ENCODE peak calls at places on chromosome X, in four cellular contexts. M is HT-29, Z is Calu3, O is nephron progenitor cell. T is an unnamed sample.

GRCh38 chrX:18549643-18550042 is 122.3 kb downstream of the RS1 start:
- DNase-seq in O (no peak), M (no peak), Z (no peak), T (no peak)

GRCh38 chrX:17967888-17968287 is 106.8 kb upstream of the RAI2 start:
- DNase-seq in Z (no peak), O (no peak), M (no peak), T (no peak)

GRCh38 chrX:16023790-16024734 is 99.3 kb upstream of the GRPR start:
- DNase-seq in M (peak), O (no peak), Z (peak), T (no peak)

GRCh38 chrX:25072247-25072646 is 56.5 kb upstream of the ARX start:
- DNase-seq in M (no peak), Z (no peak), O (no peak), T (no peak)

GRCh38 chrX:154368630-154369452 is 5.6 kb downstream of the FLNA start:
- DNase-seq in M (peak), Z (peak), O (no peak), T (no peak)

GRCh38 chrX:19373034-19373891 is 29.5 kb downstream of the PDHA1 start:
- DNase-seq in O (peak), Z (no peak), M (no peak), T (peak)

GRCh38 chrX:1011632-1012283 is 200.7 kb downstream of the CRLF2 start:
- DNase-seq in O (no peak), M (no peak), Z (no peak), T (no peak)

GRCh38 chrX:113510586-113510985 is 670.0 kb upstream of the AMOT start:
- DNase-seq in O (no peak), Z (no peak), M (no peak), T (no peak)

GRCh38 chrX:139081965-139082364 is 370.4 kb upstream of the FGF13 start:
- DNase-seq in Z (no peak), M (no peak), O (no peak), T (no peak)

GRCh38 chrX:69179380-69179911 is 14.2 kb upstream of the PJA1 start:
- DNase-seq in M (no peak), Z (no peak), O (peak), T (no peak)

GRCh38 chrX:101388604-101389003 is 2.2 kb upstream of the RPL36A start:
- DNase-seq in Z (no peak), M (no peak), O (no peak), T (no peak)

GRCh38 chrX:118355225-118355920 is 9.5 kb downstream of the WDR44 start:
- DNase-seq in Z (peak), M (peak), O (no peak), T (no peak)

GRCh38 chrX:65706041-65706828 is 38.8 kb downstream of the MSN start:
- DNase-seq in Z (peak), M (peak), O (no peak), T (no peak)

GRCh38 chrX:134236690-134237362 is at the start of gene CCDC160:
- DNase-seq in O (peak), Z (peak), M (no peak), T (peak)

GRCh38 chrX:1507511-1508463 is 29.2 kb downstream of the P2RY8 start:
- DNase-seq in Z (no peak), O (no peak), M (no peak), T (no peak)